ENCODE peak calls at places on chromosomes 1 and 21, in ten cellular contexts. One of them, this sample, is unnamed.

GRCh38 chr1:43340559-43340958 is 2.9 kb downstream of the MPL start:
- DNase-seq in cardiac muscle cell: no peak
- DNase-seq in left ventricle myocardium inferior: no peak
- DNase-seq in colonic mucosa: no peak
- DNase-seq in K562: no peak
- DNase-seq in neural progenitor cell: no peak
- DNase-seq in effector memory CD4-positive, alpha-beta T cell: no peak
- DNase-seq in dorsolateral prefrontal cortex: no peak
- DNase-seq in kidney: no peak
- DNase-seq in heart right ventricle: no peak
- DNase-seq in this sample: no peak

GRCh38 chr21:36428789-36429671 is 43.8 kb downstream of the CHAF1B start:
- DNase-seq in cardiac muscle cell: no peak
- DNase-seq in effector memory CD4-positive, alpha-beta T cell: no peak
- DNase-seq in neural progenitor cell: no peak
- DNase-seq in dorsolateral prefrontal cortex: no peak
- DNase-seq in heart right ventricle: no peak
- DNase-seq in K562: no peak
- DNase-seq in kidney: no peak
- DNase-seq in left ventricle myocardium inferior: no peak
- DNase-seq in colonic mucosa: no peak
- DNase-seq in this sample: no peak

GRCh38 chr1:147722114-147722513 is 38.3 kb downstream of the GJA5 start:
- DNase-seq in dorsolateral prefrontal cortex: no peak
- DNase-seq in cardiac muscle cell: no peak
- DNase-seq in K562: peak
- DNase-seq in heart right ventricle: no peak
- DNase-seq in kidney: no peak
- DNase-seq in colonic mucosa: no peak
- DNase-seq in neural progenitor cell: peak
- DNase-seq in effector memory CD4-positive, alpha-beta T cell: no peak
- DNase-seq in left ventricle myocardium inferior: no peak
- DNase-seq in this sample: no peak

GRCh38 chr1:233520510-233521191 is 93.3 kb upstream of the KCNK1 start:
- DNase-seq in effector memory CD4-positive, alpha-beta T cell: no peak
- DNase-seq in dorsolateral prefrontal cortex: no peak
- DNase-seq in K562: no peak
- DNase-seq in cardiac muscle cell: no peak
- DNase-seq in colonic mucosa: peak
- DNase-seq in kidney: no peak
- DNase-seq in neural progenitor cell: no peak
- DNase-seq in left ventricle myocardium inferior: no peak
- DNase-seq in heart right ventricle: no peak
- DNase-seq in this sample: peak

GRCh38 chr21:35850542-35851103 is 209.7 kb downstream of the SETD4 start:
- DNase-seq in left ventricle myocardium inferior: no peak
- DNase-seq in kidney: no peak
- DNase-seq in heart right ventricle: peak
- DNase-seq in colonic mucosa: no peak
- DNase-seq in neural progenitor cell: no peak
- DNase-seq in effector memory CD4-positive, alpha-beta T cell: no peak
- DNase-seq in K562: no peak
- DNase-seq in dorsolateral prefrontal cortex: no peak
- DNase-seq in cardiac muscle cell: peak
- DNase-seq in this sample: no peak

GRCh38 chr1:170863600-170863999 is 71.7 kb upstream of the MROH9 start:
- DNase-seq in left ventricle myocardium inferior: no peak
- DNase-seq in effector memory CD4-positive, alpha-beta T cell: no peak
- DNase-seq in K562: no peak
- DNase-seq in neural progenitor cell: no peak
- DNase-seq in colonic mucosa: no peak
- DNase-seq in dorsolateral prefrontal cortex: no peak
- DNase-seq in kidney: no peak
- DNase-seq in cardiac muscle cell: no peak
- DNase-seq in heart right ventricle: no peak
- DNase-seq in this sample: no peak

GRCh38 chr1:10528066-10529014 is 53.6 kb downstream of the PEX14 start:
- DNase-seq in heart right ventricle: no peak
- DNase-seq in dorsolateral prefrontal cortex: no peak
- DNase-seq in cardiac muscle cell: peak
- DNase-seq in kidney: no peak
- DNase-seq in neural progenitor cell: no peak
- DNase-seq in effector memory CD4-positive, alpha-beta T cell: no peak
- DNase-seq in K562: no peak
- DNase-seq in colonic mucosa: no peak
- DNase-seq in left ventricle myocardium inferior: peak
- DNase-seq in this sample: peak

GRCh38 chr1:159009704-159010361 is at the start of gene IFI16:
- DNase-seq in cardiac muscle cell: peak
- DNase-seq in neural progenitor cell: no peak
- DNase-seq in dorsolateral prefrontal cortex: no peak
- DNase-seq in colonic mucosa: peak
- DNase-seq in left ventricle myocardium inferior: no peak
- DNase-seq in effector memory CD4-positive, alpha-beta T cell: peak
- DNase-seq in kidney: no peak
- DNase-seq in heart right ventricle: no peak
- DNase-seq in K562: no peak
- DNase-seq in this sample: peak

GRCh38 chr1:75265792-75266191 is 131.6 kb downstream of the LHX8 start:
- DNase-seq in cardiac muscle cell: peak
- DNase-seq in heart right ventricle: no peak
- DNase-seq in colonic mucosa: no peak
- DNase-seq in effector memory CD4-positive, alpha-beta T cell: no peak
- DNase-seq in neural progenitor cell: peak
- DNase-seq in dorsolateral prefrontal cortex: no peak
- DNase-seq in left ventricle myocardium inferior: no peak
- DNase-seq in kidney: no peak
- DNase-seq in K562: peak
- DNase-seq in this sample: peak

GRCh38 chr1:192153276-192153675 is 5.0 kb upstream of the RGS18 start:
- DNase-seq in kidney: no peak
- DNase-seq in cardiac muscle cell: peak
- DNase-seq in heart right ventricle: no peak
- DNase-seq in colonic mucosa: no peak
- DNase-seq in left ventricle myocardium inferior: no peak
- DNase-seq in K562: no peak
- DNase-seq in neural progenitor cell: no peak
- DNase-seq in effector memory CD4-positive, alpha-beta T cell: no peak
- DNase-seq in dorsolateral prefrontal cortex: no peak
- DNase-seq in this sample: no peak

GRCh38 chr1:41773144-41773571 is 145.6 kb downstream of the HIVEP3 start:
- DNase-seq in effector memory CD4-positive, alpha-beta T cell: no peak
- DNase-seq in colonic mucosa: no peak
- DNase-seq in dorsolateral prefrontal cortex: no peak
- DNase-seq in heart right ventricle: no peak
- DNase-seq in K562: no peak
- DNase-seq in neural progenitor cell: no peak
- DNase-seq in left ventricle myocardium inferior: no peak
- DNase-seq in cardiac muscle cell: peak
- DNase-seq in kidney: no peak
- DNase-seq in this sample: no peak

GRCh38 chr1:160724445-160725242 is 13.0 kb upstream of the CD48 start:
- DNase-seq in effector memory CD4-positive, alpha-beta T cell: no peak
- DNase-seq in kidney: no peak
- DNase-seq in heart right ventricle: no peak
- DNase-seq in colonic mucosa: no peak
- DNase-seq in cardiac muscle cell: no peak
- DNase-seq in dorsolateral prefrontal cortex: no peak
- DNase-seq in neural progenitor cell: no peak
- DNase-seq in left ventricle myocardium inferior: no peak
- DNase-seq in K562: no peak
- DNase-seq in this sample: no peak
- H3K27ac ChIP-seq in effector memory CD4-positive, alpha-beta T cell: no peak
- H3K27ac ChIP-seq in kidney: no peak
- H3K27ac ChIP-seq in heart right ventricle: no peak
- H3K27ac ChIP-seq in colonic mucosa: no peak
- H3K27ac ChIP-seq in cardiac muscle cell: no peak
- H3K27ac ChIP-seq in dorsolateral prefrontal cortex: no peak
- H3K27ac ChIP-seq in neural progenitor cell: no peak
- H3K27ac ChIP-seq in left ventricle myocardium inferior: no peak
- H3K27ac ChIP-seq in K562: no peak
- H3K27ac ChIP-seq in this sample: no peak

GRCh38 chr21:44970766-44971671 is 31.2 kb downstream of the SLX9 start:
- DNase-seq in colonic mucosa: no peak
- DNase-seq in kidney: peak
- DNase-seq in dorsolateral prefrontal cortex: no peak
- DNase-seq in left ventricle myocardium inferior: no peak
- DNase-seq in cardiac muscle cell: no peak
- DNase-seq in K562: no peak
- DNase-seq in effector memory CD4-positive, alpha-beta T cell: no peak
- DNase-seq in heart right ventricle: no peak
- DNase-seq in neural progenitor cell: no peak
- DNase-seq in this sample: no peak
- H3K27ac ChIP-seq in colonic mucosa: no peak
- H3K27ac ChIP-seq in kidney: no peak
- H3K27ac ChIP-seq in dorsolateral prefrontal cortex: no peak
- H3K27ac ChIP-seq in left ventricle myocardium inferior: no peak
- H3K27ac ChIP-seq in cardiac muscle cell: no peak
- H3K27ac ChIP-seq in K562: no peak
- H3K27ac ChIP-seq in effector memory CD4-positive, alpha-beta T cell: no peak
- H3K27ac ChIP-seq in heart right ventricle: no peak
- H3K27ac ChIP-seq in neural progenitor cell: no peak
- H3K27ac ChIP-seq in this sample: no peak

DNA sequence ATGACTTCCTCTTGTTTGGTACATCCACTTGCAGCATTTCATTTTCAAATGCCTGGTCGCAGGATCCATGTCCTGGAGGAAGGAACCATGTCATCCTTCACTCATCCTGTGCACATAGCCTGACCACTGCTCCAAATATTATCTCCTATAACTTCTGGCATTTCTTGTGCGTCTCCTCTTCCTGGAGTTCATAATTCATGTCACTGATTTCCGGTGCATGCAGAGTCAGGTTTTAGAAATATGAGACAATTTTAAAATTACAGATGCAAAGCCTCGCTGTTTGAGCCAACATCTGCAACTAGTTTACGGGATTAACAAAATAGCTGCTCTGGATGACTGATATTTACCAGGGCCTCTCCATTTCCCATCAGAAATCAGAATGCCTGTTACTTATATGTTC is 268.1 kb downstream of the DNM3 start:
- DNase-seq in K562: no peak
- DNase-seq in neural progenitor cell: no peak
- DNase-seq in heart right ventricle: no peak
- DNase-seq in colonic mucosa: no peak
- DNase-seq in dorsolateral prefrontal cortex: no peak
- DNase-seq in kidney: no peak
- DNase-seq in effector memory CD4-positive, alpha-beta T cell: no peak
- DNase-seq in left ventricle myocardium inferior: no peak
- DNase-seq in cardiac muscle cell: peak
- DNase-seq in this sample: no peak
- H3K27ac ChIP-seq in K562: no peak
- H3K27ac ChIP-seq in neural progenitor cell: no peak
- H3K27ac ChIP-seq in heart right ventricle: no peak
- H3K27ac ChIP-seq in colonic mucosa: no peak
- H3K27ac ChIP-seq in dorsolateral prefrontal cortex: no peak
- H3K27ac ChIP-seq in kidney: peak
- H3K27ac ChIP-seq in effector memory CD4-positive, alpha-beta T cell: no peak
- H3K27ac ChIP-seq in left ventricle myocardium inferior: no peak
- H3K27ac ChIP-seq in cardiac muscle cell: no peak
- H3K27ac ChIP-seq in this sample: no peak

GRCh38 chr1:156212130-156212529 is 677 bp upstream of the PMF1 start:
- DNase-seq in dorsolateral prefrontal cortex: no peak
- DNase-seq in colonic mucosa: no peak
- DNase-seq in K562: no peak
- DNase-seq in cardiac muscle cell: no peak
- DNase-seq in effector memory CD4-positive, alpha-beta T cell: no peak
- DNase-seq in kidney: no peak
- DNase-seq in neural progenitor cell: no peak
- DNase-seq in left ventricle myocardium inferior: no peak
- DNase-seq in heart right ventricle: no peak
- DNase-seq in this sample: no peak
- H3K27ac ChIP-seq in dorsolateral prefrontal cortex: peak
- H3K27ac ChIP-seq in colonic mucosa: peak
- H3K27ac ChIP-seq in K562: peak
- H3K27ac ChIP-seq in cardiac muscle cell: peak
- H3K27ac ChIP-seq in effector memory CD4-positive, alpha-beta T cell: peak
- H3K27ac ChIP-seq in kidney: peak
- H3K27ac ChIP-seq in neural progenitor cell: peak
- H3K27ac ChIP-seq in left ventricle myocardium inferior: peak
- H3K27ac ChIP-seq in heart right ventricle: peak
- H3K27ac ChIP-seq in this sample: peak

GRCh38 chr1:207234690-207235089 is 86.8 kb upstream of the CD55 start:
- DNase-seq in colonic mucosa: no peak
- DNase-seq in effector memory CD4-positive, alpha-beta T cell: no peak
- DNase-seq in dorsolateral prefrontal cortex: no peak
- DNase-seq in kidney: no peak
- DNase-seq in left ventricle myocardium inferior: no peak
- DNase-seq in heart right ventricle: no peak
- DNase-seq in K562: no peak
- DNase-seq in neural progenitor cell: no peak
- DNase-seq in cardiac muscle cell: no peak
- DNase-seq in this sample: no peak
- H3K27ac ChIP-seq in colonic mucosa: no peak
- H3K27ac ChIP-seq in effector memory CD4-positive, alpha-beta T cell: no peak
- H3K27ac ChIP-seq in dorsolateral prefrontal cortex: no peak
- H3K27ac ChIP-seq in kidney: no peak
- H3K27ac ChIP-seq in left ventricle myocardium inferior: no peak
- H3K27ac ChIP-seq in heart right ventricle: no peak
- H3K27ac ChIP-seq in K562: no peak
- H3K27ac ChIP-seq in neural progenitor cell: no peak
- H3K27ac ChIP-seq in cardiac muscle cell: no peak
- H3K27ac ChIP-seq in this sample: no peak

GRCh38 chr1:78408192-78408591 is 82.6 kb upstream of the PTGFR start:
- DNase-seq in left ventricle myocardium inferior: no peak
- DNase-seq in kidney: no peak
- DNase-seq in cardiac muscle cell: no peak
- DNase-seq in heart right ventricle: no peak
- DNase-seq in K562: no peak
- DNase-seq in dorsolateral prefrontal cortex: no peak
- DNase-seq in neural progenitor cell: no peak
- DNase-seq in effector memory CD4-positive, alpha-beta T cell: no peak
- DNase-seq in colonic mucosa: no peak
- DNase-seq in this sample: no peak
- H3K27ac ChIP-seq in left ventricle myocardium inferior: no peak
- H3K27ac ChIP-seq in kidney: no peak
- H3K27ac ChIP-seq in cardiac muscle cell: no peak
- H3K27ac ChIP-seq in heart right ventricle: no peak
- H3K27ac ChIP-seq in K562: no peak
- H3K27ac ChIP-seq in dorsolateral prefrontal cortex: no peak
- H3K27ac ChIP-seq in neural progenitor cell: no peak
- H3K27ac ChIP-seq in effector memory CD4-positive, alpha-beta T cell: no peak
- H3K27ac ChIP-seq in colonic mucosa: no peak
- H3K27ac ChIP-seq in this sample: no peak

This sample was measured in small intestine.